ENCODE peak calls at places on chromosomes 4 and X, in six cellular contexts. F is pancreas; P is tibial nerve; E is psoas muscle; O is effector memory CD4-positive, alpha-beta T cell; X is sigmoid colon. I is an unnamed sample.

GRCh38 chr4:153448003-153448731 is 18.0 kb upstream of the TMEM131L start:
- DNase-seq in E (no peak), F (no peak), O (no peak), P (no peak), X (no peak), I (no peak)

GRCh38 chr4:108982786-108983185 is 219.9 kb upstream of the ETNPPL start:
- DNase-seq in X (no peak), F (no peak), O (no peak), P (no peak), E (no peak), I (no peak)

GRCh38 chr4:39950861-39951481 is 26.7 kb downstream of the PDS5A start:
- DNase-seq in P (no peak), X (no peak), F (no peak), O (no peak), E (no peak), I (no peak)

GRCh38 chr4:40183615-40184411 is 13.0 kb upstream of the RHOH start:
- DNase-seq in F (no peak), P (no peak), X (no peak), E (no peak), O (no peak), I (no peak)

GRCh38 chr4:138686078-138686477 is 329.5 kb upstream of the NOCT start:
- DNase-seq in X (peak; percentile 69), F (no peak), E (no peak), P (no peak), O (no peak), I (peak; percentile 83)

GRCh38 chr4:52961666-52962412 is 99.7 kb downstream of the RASL11B start:
- DNase-seq in X (no peak), O (no peak), F (no peak), P (no peak), E (no peak), I (no peak)

GRCh38 chr4:141845901-141846300 is 209.5 kb downstream of the IL15 start:
- DNase-seq in X (no peak), E (no peak), P (no peak), O (no peak), F (no peak), I (no peak)

GRCh38 chr4:113094802-113095201 is 45.3 kb downstream of the ANK2 start:
- DNase-seq in X (no peak), O (no peak), P (no peak), E (no peak), F (no peak), I (no peak)

GRCh38 chr4:141610365-141610764 is 26.0 kb upstream of the IL15 start:
- DNase-seq in E (no peak), O (no peak), F (no peak), P (no peak), X (no peak), I (no peak)

GRCh38 chr4:155703486-155704227 is 37.0 kb downstream of the GUCY1A1 start:
- DNase-seq in X (no peak), O (no peak), P (no peak), F (no peak), E (no peak), I (no peak)

GRCh38 chr4:103105558-103106356 is 6.1 kb upstream of the BDH2 start:
- DNase-seq in P (no peak), E (no peak), O (no peak), X (no peak), F (no peak), I (no peak)

GRCh38 chr4:121190389-121190788 is 26.3 kb upstream of the TNIP3 start:
- DNase-seq in O (no peak), P (no peak), X (no peak), F (no peak), E (no peak), I (no peak)

GRCh38 chr4:121192500-121192899 is 28.4 kb upstream of the TNIP3 start:
- DNase-seq in E (no peak), F (no peak), O (no peak), X (no peak), P (no peak), I (no peak)

GRCh38 chr4:121189811-121190210 is 25.7 kb upstream of the TNIP3 start:
- DNase-seq in F (no peak), O (peak; percentile 24), E (no peak), P (no peak), X (no peak), I (no peak)

GRCh38 chr4:121191351-121191750 is 27.2 kb upstream of the TNIP3 start:
- DNase-seq in P (no peak), E (no peak), X (no peak), O (no peak), F (no peak), I (no peak)

GRCh38 chr4:121192013-121192412 is 27.9 kb upstream of the TNIP3 start:
- DNase-seq in P (no peak), O (no peak), F (no peak), E (no peak), X (no peak), I (no peak)
- H3K4me3 ChIP-seq in P (no peak overlapping the region), O (no peak overlapping the region), F (no peak overlapping the region), E (peak overlapping the region; percentile 42), X (no peak overlapping the region), I (no peak overlapping the region)

DNA sequence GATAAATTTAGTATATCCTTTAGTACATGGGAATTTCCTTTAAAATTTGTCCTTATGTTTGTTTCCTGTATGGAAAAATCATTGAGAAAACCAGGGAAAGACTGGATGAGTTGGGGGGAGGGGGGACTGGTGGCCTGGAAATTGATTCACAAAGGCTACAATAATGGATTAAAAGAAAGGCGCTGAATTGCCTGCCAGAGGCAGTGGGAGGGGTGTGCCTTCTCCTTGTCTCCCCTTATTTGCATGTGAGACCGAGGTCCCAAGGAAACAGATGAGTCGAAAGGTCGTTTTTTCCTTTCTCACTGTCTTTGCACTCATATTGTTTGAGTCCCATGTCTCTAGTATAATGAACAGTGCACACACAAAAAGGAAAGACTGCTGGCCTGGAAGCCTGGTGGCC is 86.5 kb upstream of the ZDHHC15 start:
- DNase-seq in F (no peak), O (no peak), X (no peak), E (no peak), P (no peak), I (no peak)
- H3K4me1 ChIP-seq in F (no peaks in the 10 kb centered on the region), O (no peaks in the 10 kb centered on the region), X (no peaks in the 10 kb centered on the region), E (no peaks in the 10 kb centered on the region), P (no peaks in the 10 kb centered on the region), I (no peaks in the 10 kb centered on the region)

GRCh38 chrX:41014776-41015175 is 70.5 kb upstream of the USP9X start:
- DNase-seq in P (no peak), O (no peak), X (no peak), F (no peak), E (no peak), I (no peak)
- H3K27ac ChIP-seq in P (no peak overlapping the region), O (no peak overlapping the region), X (no peak overlapping the region), F (no peak overlapping the region), E (no peak overlapping the region), I (no peak overlapping the region)

GRCh38 chr4:89684536-89684935 is 152.4 kb downstream of the SNCA start:
- DNase-seq in P (no peak), E (no peak), O (no peak), F (no peak), X (no peak), I (no peak)
- H3K4me3 ChIP-seq in P (no peak overlapping the region), E (no peak overlapping the region), O (no peak overlapping the region), F (no peak overlapping the region), X (no peak overlapping the region), I (no peak overlapping the region)

GRCh38 chr4:84948056-84948455 is 18.4 kb downstream of the WDFY3 start:
- DNase-seq in F (no peak), X (no peak), E (no peak), P (peak; percentile 27), O (no peak), I (no peak)
- H3K4me1 ChIP-seq in F (peaks cover 14% of the 10 kb centered on the region), X (peaks cover 37% of the 10 kb centered on the region), E (peaks cover 31% of the 10 kb centered on the region), P (no peaks in the 10 kb centered on the region), O (no peaks in the 10 kb centered on the region), I (peaks cover 4% of the 10 kb centered on the region)

GRCh38 chrX:25052798-25053534 is 37.2 kb upstream of the ARX start:
- DNase-seq in O (no peak), P (no peak), E (no peak), F (no peak), X (no peak), I (no peak)

GRCh38 chrX:25049971-25050370 is 34.2 kb upstream of the ARX start:
- DNase-seq in P (no peak), X (no peak), E (no peak), F (no peak), O (no peak), I (no peak)

GRCh38 chrX:25048176-25048575 is 32.4 kb upstream of the ARX start:
- DNase-seq in P (no peak), E (no peak), F (no peak), O (no peak), X (no peak), I (no peak)

DNA sequence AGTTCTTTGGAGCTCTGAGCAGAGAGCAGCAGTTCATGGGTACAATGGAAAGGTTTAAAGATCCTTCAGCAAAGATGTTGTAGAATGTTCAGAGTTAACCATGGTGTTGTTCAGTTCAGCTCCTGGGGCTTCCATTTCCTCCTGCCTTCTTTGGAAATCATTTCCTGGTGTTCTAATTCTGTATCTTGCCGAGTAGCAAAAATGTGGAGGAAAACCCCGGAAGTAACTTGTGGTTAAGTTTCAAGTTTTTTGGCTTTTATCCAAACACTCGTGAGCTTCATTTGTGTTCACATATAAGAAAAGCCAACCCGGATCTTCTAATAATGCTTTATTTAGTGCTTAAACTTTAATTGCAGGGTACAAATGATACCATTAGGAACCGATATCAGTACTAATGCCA is 33.6 kb upstream of the ARX start:
- DNase-seq in O (no peak), E (no peak), P (no peak), F (no peak), X (no peak), I (no peak)
- H3K27ac ChIP-seq in O (no peak overlapping the region), E (no peak overlapping the region), P (no peak overlapping the region), F (no peak overlapping the region), X (no peak overlapping the region), I (no peak overlapping the region)

DNA sequence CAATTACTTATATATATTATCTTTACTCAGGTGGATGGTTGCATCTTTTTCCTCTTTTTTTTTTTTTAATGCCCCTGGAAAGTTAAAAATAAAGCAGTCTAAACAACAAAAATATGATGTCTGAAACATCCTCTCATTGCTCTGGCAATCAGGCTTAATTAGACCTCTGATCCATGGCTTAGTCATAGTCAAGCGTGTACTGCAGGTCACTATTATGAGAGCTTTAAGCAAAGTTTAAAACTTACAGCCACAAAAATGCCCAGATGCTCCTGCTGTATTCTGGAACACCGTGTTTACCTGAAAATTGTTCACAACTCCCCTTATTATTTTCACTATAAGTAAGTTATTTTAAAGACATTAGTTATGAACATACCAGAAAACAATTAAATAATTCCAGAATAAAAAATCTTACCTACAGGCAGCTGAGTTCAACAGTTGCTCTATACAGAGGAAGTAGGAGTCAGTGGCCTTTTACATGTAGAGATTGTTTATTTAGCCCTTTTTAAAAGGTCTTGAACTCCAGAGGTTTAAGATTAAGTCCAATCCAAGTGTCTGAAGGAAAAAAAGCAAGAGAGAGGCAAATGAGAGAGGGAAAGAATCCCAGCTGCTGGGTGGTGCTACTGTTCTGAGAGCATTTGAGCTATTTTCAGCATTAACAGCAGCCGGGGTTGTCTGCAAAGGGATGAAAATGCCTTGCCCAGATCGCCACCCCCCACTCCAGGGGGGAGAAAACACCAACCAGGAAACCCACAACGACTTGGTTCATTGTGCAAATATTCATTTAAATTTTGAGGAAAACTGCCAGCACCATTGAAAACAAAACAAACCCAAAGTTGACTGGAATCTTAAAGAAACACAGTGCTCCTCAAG is 36.9 kb downstream of the SORBS2 start:
- DNase-seq in E (no peak), X (no peak), F (no peak), O (no peak), P (no peak), I (no peak)
- H3K4me3 ChIP-seq in E (peak overlapping the region; percentile 49), X (peak overlapping the region; percentile 36), F (peak overlapping the region; percentile 18), O (no peak overlapping the region), P (no peak overlapping the region), I (peak overlapping the region; percentile 76)

GRCh38 chr4:8353158-8353495 is 83.6 kb downstream of the HTRA3 start:
- DNase-seq in P (no peak), F (no peak), X (peak; percentile 46), O (no peak), E (no peak), I (peak; percentile 35)
- H3K4me1 ChIP-seq in P (peaks cover 15% of the 10 kb centered on the region), F (no peaks in the 10 kb centered on the region), X (peaks cover 57% of the 10 kb centered on the region), O (no peaks in the 10 kb centered on the region), E (peaks cover 6% of the 10 kb centered on the region), I (peaks cover 5% of the 10 kb centered on the region)

I was measured in right cardiac atrium.